ENCODE peak calls at places on chromosomes 12 and 14, in nine cellular contexts. W is breast epithelium, S is fibroblast of lung, K is omental fat pad, U is ELF-1, C is ovary, M is mesenchymal stem cell, T is T-helper 17 cell, O is BJ. P is an unnamed sample.

GRCh38 chr12:121536929-121537813 is 43.7 kb downstream of the KDM2B start:
- DNase-seq in W (peak; percentile 74), S (peak; percentile 70), K (peak; percentile 45), U (peak; percentile 56), C (peak; percentile 82), M (peak; percentile 89), T (peak; percentile 42), O (no peak), P (peak; percentile 89)

GRCh38 chr14:101360045-101360931 is 201.0 kb upstream of the DIO3 start:
- DNase-seq in W (peak; percentile 19), S (peak; percentile 85), K (no peak), U (peak; percentile 51), C (peak; percentile 88), M (no peak), T (no peak), O (no peak), P (no peak)

GRCh38 chr12:85923767-85924331 is 49.8 kb downstream of the NTS start:
- DNase-seq in W (no peak), S (peak; percentile 68), K (no peak), U (no peak), C (no peak), M (peak; percentile 27), T (no peak), O (no peak), P (no peak)

GRCh38 chr12:6097384-6097783 is 27.1 kb downstream of the VWF start:
- DNase-seq in W (no peak), S (no peak), K (no peak), U (no peak), C (no peak), M (no peak), T (no peak), O (no peak), P (no peak)

GRCh38 chr14:63952933-63953437 is 100.2 kb downstream of the SYNE2 start:
- DNase-seq in W (no peak), S (no peak), K (no peak), U (no peak), C (no peak), M (no peak), T (no peak), O (no peak), P (no peak)

GRCh38 chr12:102990419-102990818 is 32.9 kb downstream of the ASCL1 start:
- DNase-seq in W (no peak), S (no peak), K (no peak), U (peak; percentile 23), C (no peak), M (no peak), T (no peak), O (no peak), P (no peak)

GRCh38 chr14:90383731-90384542 is 12.9 kb upstream of the CALM1 start:
- DNase-seq in W (peak; percentile 27), S (peak; percentile 62), K (peak; percentile 32), U (peak; percentile 78), C (peak; percentile 72), M (peak; percentile 72), T (peak; percentile 41), O (no peak), P (peak; percentile 80)

GRCh38 chr14:58839233-58839632 is 201.5 kb downstream of the DACT1 start:
- DNase-seq in W (no peak), S (no peak), K (no peak), U (no peak), C (no peak), M (no peak), T (no peak), O (no peak), P (no peak)

GRCh38 chr12:92331383-92331782 is 185.7 kb upstream of the BTG1 start:
- DNase-seq in W (no peak), S (no peak), K (no peak), U (no peak), C (no peak), M (no peak), T (no peak), O (no peak), P (no peak)

GRCh38 chr14:61101803-61102548 is 120.9 kb downstream of the SLC38A6 start:
- DNase-seq in W (no peak), S (peak; percentile 66), K (no peak), U (no peak), C (no peak), M (peak; percentile 82), T (no peak), O (no peak), P (no peak)

GRCh38 chr14:67569011-67569650 is 30.9 kb downstream of the PIGH start:
- DNase-seq in W (no peak), S (no peak), K (no peak), U (no peak), C (no peak), M (no peak), T (no peak), O (no peak), P (peak; percentile 46)

GRCh38 chr14:55103005-55103640 is 25.9 kb upstream of the LGALS3 start:
- DNase-seq in W (peak; percentile 96), S (peak; percentile 97), K (peak; percentile 64), U (peak; percentile 95), C (peak; percentile 88), M (peak; percentile 91), T (peak; percentile 29), O (peak; percentile 93), P (peak; percentile 94)

GRCh38 chr12:92147491-92147890 is 1.8 kb upstream of the BTG1 start:
- DNase-seq in W (no peak), S (peak; percentile 40), K (no peak), U (no peak), C (no peak), M (peak; percentile 11), T (no peak), O (no peak), P (no peak)

GRCh38 chr12:127334924-127335644 is 931.9 kb upstream of the TMEM132C start:
- DNase-seq in W (no peak), S (no peak), K (no peak), U (no peak), C (no peak), M (no peak), T (no peak), O (no peak), P (no peak)

GRCh38 chr12:32124637-32125036 is 18.0 kb downstream of the BICD1 start:
- DNase-seq in W (no peak), S (no peak), K (no peak), U (no peak), C (no peak), M (no peak), T (no peak), O (no peak), P (no peak)

GRCh38 chr14:104680056-104680805 is 9.2 kb upstream of the INF2 start:
- DNase-seq in W (no peak), S (peak; percentile 75), K (peak; percentile 56), U (peak; percentile 76), C (no peak), M (peak; percentile 87), T (no peak), O (no peak), P (no peak)

GRCh38 chr14:75711796-75712211 is 50.8 kb downstream of the TTLL5 start:
- DNase-seq in W (peak; percentile 87), S (peak; percentile 82), K (no peak), U (peak; percentile 82), C (peak; percentile 20), M (peak; percentile 71), T (no peak), O (peak; percentile 42), P (peak; percentile 64)

GRCh38 chr12:105369014-105369413 is 38.5 kb downstream of the C12orf75 start:
- DNase-seq in W (no peak), S (peak; percentile 56), K (no peak), U (no peak), C (no peak), M (peak; percentile 48), T (no peak), O (no peak), P (no peak)

GRCh38 chr14:49306152-49306751 is 279.9 kb downstream of the RPS29 start:
- DNase-seq in W (no peak), S (peak; percentile 33), K (no peak), U (peak; percentile 1), C (no peak), M (peak; percentile 39), T (no peak), O (no peak), P (no peak)

GRCh38 chr12:57171668-57172067 is 24.2 kb upstream of the LRP1-AS start:
- DNase-seq in W (no peak), S (peak; percentile 93), K (no peak), U (no peak), C (peak; percentile 80), M (peak; percentile 41), T (no peak), O (no peak), P (no peak)

GRCh38 chr12:110281549-110282342 is 699 bp downstream of the ATP2A2 start:
- DNase-seq in W (peak; percentile 35), S (peak; percentile 71), K (peak; percentile 31), U (peak; percentile 61), C (peak; percentile 58), M (peak; percentile 65), T (peak; percentile 14), O (no peak), P (peak; percentile 77)

GRCh38 chr14:30108975-30109700 is 181.5 kb upstream of the PRKD1 start:
- DNase-seq in W (no peak), S (peak; percentile 73), K (no peak), U (no peak), C (no peak), M (peak; percentile 15), T (no peak), O (no peak), P (no peak)

GRCh38 chr14:96066976-96067375 is 27.8 kb downstream of the C14orf132 start:
- DNase-seq in W (no peak), S (no peak), K (no peak), U (no peak), C (no peak), M (no peak), T (no peak), O (no peak), P (no peak)

GRCh38 chr14:21300892-21301291 is 21.0 kb downstream of the RPGRIP1 start:
- DNase-seq in W (no peak), S (no peak), K (no peak), U (peak; percentile 49), C (no peak), M (no peak), T (no peak), O (no peak), P (no peak)

GRCh38 chr12:24615967-24616411 is 332.9 kb downstream of the BCAT1 start:
- DNase-seq in W (no peak), S (peak; percentile 53), K (no peak), U (no peak), C (no peak), M (peak; percentile 40), T (no peak), O (no peak), P (no peak)

GRCh38 chr14:61183486-61183885 is 97.7 kb downstream of the TMEM30B start:
- DNase-seq in W (no peak), S (no peak), K (no peak), U (no peak), C (no peak), M (no peak), T (no peak), O (no peak), P (no peak)

GRCh38 chr12:120820885-120821510 is 83.2 kb downstream of the SPPL3 start:
- DNase-seq in W (no peak), S (no peak), K (no peak), U (no peak), C (no peak), M (no peak), T (no peak), O (no peak), P (no peak)

GRCh38 chr12:6770094-6770493 is 2.2 kb upstream of the LAG3 start:
- DNase-seq in W (no peak), S (no peak), K (no peak), U (no peak), C (no peak), M (no peak), T (no peak), O (no peak), P (no peak)

GRCh38 chr14:52695481-52696091 is at the start of gene ERO1A:
- DNase-seq in W (peak; percentile 63), S (peak; percentile 81), K (peak; percentile 44), U (peak; percentile 60), C (peak; percentile 78), M (peak; percentile 85), T (peak; percentile 36), O (no peak), P (peak; percentile 87)

GRCh38 chr12:32272465-32272864 is 126.9 kb upstream of the FGD4 start:
- DNase-seq in W (no peak), S (no peak), K (no peak), U (no peak), C (no peak), M (no peak), T (no peak), O (no peak), P (no peak)

GRCh38 chr12:26822051-26822450 is 10.9 kb downstream of the ITPR2 start:
- DNase-seq in W (no peak), S (no peak), K (no peak), U (no peak), C (no peak), M (no peak), T (no peak), O (no peak), P (no peak)